ENCODE peak calls at places on chromosomes 5 and 9, in four cellular contexts. N, T, H and R are unnamed samples.

GRCh38 chr5:62143268-62144229 is 162.5 kb upstream of the KIF2A start:
- DNase-seq in T (no peak), H (peak; percentile 13), N (no peak), R (peak; percentile 38)

GRCh38 chr5:149062371-149063016 is 368 bp downstream of the SH3TC2 start:
- DNase-seq in N (no peak), T (no peak), H (peak; percentile 34), R (no peak)

GRCh38 chr5:112795342-112795741 is 57.7 kb downstream of the APC start:
- DNase-seq in T (no peak), H (no peak), N (no peak), R (peak; percentile 48)

GRCh38 chr5:59842999-59843398 is 50.5 kb downstream of the PDE4D start:
- DNase-seq in T (no peak), H (no peak), N (no peak), R (no peak)

GRCh38 chr5:136023935-136024645 is 4.7 kb upstream of the TGFBI start:
- DNase-seq in N (no peak), T (no peak), H (no peak), R (no peak)

GRCh38 chr9:20427359-20427758 is 194.9 kb downstream of the MLLT3 start:
- DNase-seq in H (no peak), N (no peak), T (no peak), R (no peak)

GRCh38 chr9:17291766-17292165 is 156.9 kb downstream of the CNTLN start:
- DNase-seq in N (no peak), T (no peak), H (no peak), R (no peak)

GRCh38 chr9:133371261-133371711 is 4.6 kb downstream of the SURF4 start:
- DNase-seq in N (no peak), T (no peak), H (no peak), R (no peak)

GRCh38 chr5:73789851-73790281 is 163.9 kb downstream of the ARHGEF28 start:
- DNase-seq in T (peak; percentile 31), N (no peak), H (no peak), R (no peak)

DNA sequence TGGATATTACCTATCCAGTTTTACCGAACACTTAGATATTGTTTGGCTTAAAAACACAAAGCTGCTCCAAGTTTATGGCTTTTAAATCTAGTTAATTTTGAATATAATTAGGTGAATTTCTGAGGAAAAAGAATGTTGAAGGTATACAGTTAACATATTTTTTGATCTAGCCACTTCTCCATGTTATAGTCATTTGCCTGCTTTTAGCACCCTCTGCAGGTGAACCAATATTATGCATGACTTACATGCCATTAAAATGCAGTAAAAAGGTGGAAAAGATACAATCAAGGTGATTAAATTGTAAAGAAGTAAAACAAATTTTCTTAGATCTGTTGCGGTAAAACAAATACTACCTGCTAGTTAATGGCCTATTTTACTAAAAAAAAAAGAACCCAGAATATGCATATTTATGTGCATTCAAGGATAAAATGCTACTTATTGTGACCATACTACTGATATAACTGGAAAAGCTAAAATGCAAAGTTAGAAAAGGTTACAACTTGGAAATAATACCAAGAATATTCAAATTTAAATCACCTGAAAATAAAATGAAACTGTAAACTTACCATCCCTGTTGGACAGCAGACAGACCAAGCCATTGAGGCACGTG is 132.1 kb downstream of the AP3B1 start:
- DNase-seq in T (no peak), H (peak; percentile 13), N (no peak), R (peak; percentile 18)
- TF ChIP-seq HDAC6 in T (no peak), H (no peak), N (no peak), R (no peak)

GRCh38 chr9:69674112-69674511 is 1.9 kb upstream of the APBA1 start:
- DNase-seq in N (no peak), H (no peak), T (no peak), R (no peak)
- TF ChIP-seq HDAC6 in N (no peak), H (no peak), T (no peak), R (no peak)

DNA sequence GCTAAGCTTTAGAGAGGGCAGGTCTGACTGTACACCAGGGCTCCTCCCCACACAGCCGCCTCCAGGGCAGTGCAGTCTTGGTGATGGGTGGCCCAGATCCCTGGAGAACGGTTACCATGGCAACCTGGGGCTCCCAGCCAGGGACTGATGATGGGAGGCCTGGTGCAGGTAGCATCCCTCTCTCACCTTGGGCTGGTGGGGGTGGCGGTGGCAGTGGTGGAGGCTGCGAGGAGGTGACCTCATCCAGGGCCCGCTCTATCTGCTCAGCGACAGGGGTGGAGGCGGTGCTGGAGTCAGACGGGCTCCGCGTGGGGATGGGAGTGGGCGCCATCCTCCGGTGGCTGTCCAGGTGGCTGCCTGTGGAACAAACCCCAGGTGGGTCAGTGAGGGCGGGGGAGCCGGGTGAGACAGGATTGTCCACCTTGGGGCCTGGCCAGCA is 12.3 kb downstream of the PRR7 start:
- DNase-seq in T (no peak), N (peak; percentile 54), H (no peak), R (peak; percentile 41)
- TF ChIP-seq HDAC6 in T (no peak), N (no peak), H (no peak), R (no peak)

GRCh38 chr9:82600536-82601271 is 462.2 kb downstream of the RASEF start:
- DNase-seq in T (no peak), N (no peak), H (peak; percentile 63), R (no peak)
- TF ChIP-seq HDAC6 in T (no peak), N (no peak), H (no peak), R (no peak)